ENCODE peak calls at places on chromosome 2, in nine cellular contexts. D is mammary epithelial cell, B is H9, A is K562, C is neuronal stem cell, S is DND-41, N is fibroblast of lung, M is Karpas-422, T is GM23248. U is an unnamed sample. For H3K4me1, the result is how much of the 10 kb centered on the place peaks cover.

GRCh38 chr2:239275871-239276812 is 124.7 kb downstream of the HDAC4 start:
- DNase-seq in S (no peak), T (peak), B (peak), C (no peak), N (peak), D (no peak), M (no peak), A (peak), U (no peak)

GRCh38 chr2:2271471-2271941 is 59.6 kb downstream of the MYT1L start:
- DNase-seq in C (no peak), B (no peak), N (peak), S (no peak), A (no peak), M (no peak), T (peak), D (no peak), U (no peak)

GRCh38 chr2:220473611-220474010 is 846.2 kb downstream of the SLC4A3 start:
- DNase-seq in N (peak), B (no peak), C (no peak), S (no peak), T (peak), A (no peak), M (no peak), D (no peak), U (no peak)

GRCh38 chr2:145751634-145752033 is 1231.7 kb upstream of the ZEB2 start:
- DNase-seq in T (peak), D (no peak), A (peak), C (no peak), S (no peak), B (no peak), M (peak), N (peak), U (no peak)

GRCh38 chr2:233399306-233400225 is 45.3 kb downstream of the DGKD start:
- DNase-seq in B (peak), A (no peak), M (no peak), S (peak), D (no peak), T (no peak), N (no peak), C (no peak), U (no peak)

GRCh38 chr2:241507430-241508239 is 749 bp downstream of the STK25 start:
- DNase-seq in B (peak), D (peak), S (no peak), A (peak), T (peak), M (peak), C (peak), N (peak), U (peak)

GRCh38 chr2:217090024-217090473 is 230.2 kb upstream of the TNP1 start:
- DNase-seq in S (peak), A (peak), T (peak), M (peak), C (no peak), D (no peak), B (no peak), N (peak), U (peak)

GRCh38 chr2:141417246-141417797 is 713.5 kb downstream of the LRP1B start:
- DNase-seq in C (no peak), D (no peak), T (no peak), M (no peak), N (no peak), S (no peak), B (no peak), A (no peak), U (peak)

GRCh38 chr2:217890445-217890844 is 112.3 kb downstream of the TNS1 start:
- DNase-seq in T (peak), A (peak), M (no peak), D (no peak), B (no peak), S (no peak), N (peak), C (no peak), U (no peak)

DNA sequence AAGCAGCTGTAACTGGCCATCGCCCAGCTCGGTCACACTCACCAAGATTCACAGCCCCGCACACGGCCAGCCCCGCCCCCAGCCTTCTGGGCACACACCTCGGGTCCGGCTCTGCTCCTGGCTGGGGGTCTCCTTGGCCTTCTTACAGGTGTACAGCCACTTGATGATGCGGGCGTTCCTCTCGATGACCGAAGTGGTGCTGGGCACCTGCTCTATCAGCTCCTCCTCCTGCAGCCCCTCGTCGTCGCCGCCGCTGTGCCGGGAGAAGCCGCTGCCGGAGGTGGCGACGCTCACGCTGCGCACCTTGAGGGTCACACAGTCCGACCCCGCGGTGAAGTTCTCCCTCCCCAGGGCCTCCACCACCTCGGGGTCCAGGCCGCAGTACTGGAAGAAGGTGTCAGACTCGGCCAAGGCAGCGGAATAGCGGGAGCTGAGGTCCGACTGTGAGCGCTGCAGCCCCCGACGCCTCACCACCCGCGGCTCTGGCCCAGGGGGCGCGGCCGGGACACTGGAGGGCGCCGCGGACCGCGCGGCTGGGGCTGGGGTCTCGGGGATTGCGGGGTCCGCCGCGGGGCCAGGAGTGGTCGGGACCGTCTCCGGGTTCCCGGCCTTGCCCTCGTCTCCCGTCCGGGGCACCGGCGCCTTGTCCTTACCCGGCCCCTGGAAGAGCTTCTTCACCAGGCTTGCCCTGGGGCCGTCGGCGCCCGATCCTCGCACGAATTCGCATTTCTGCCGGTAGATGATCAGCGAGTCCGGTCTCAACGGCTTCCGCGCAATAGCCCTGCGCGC is 769 bp downstream of the FAM110C start:
- DNase-seq in A (no peak), M (no peak), S (no peak), D (peak), C (no peak), T (no peak), N (no peak), B (peak), U (no peak)
- H3K9ac ChIP-seq in A (no peak), M (no peak), S (no peak), D (peak), C (no peak), T (no peak), N (no peak), B (peak), U (no peak)

DNA sequence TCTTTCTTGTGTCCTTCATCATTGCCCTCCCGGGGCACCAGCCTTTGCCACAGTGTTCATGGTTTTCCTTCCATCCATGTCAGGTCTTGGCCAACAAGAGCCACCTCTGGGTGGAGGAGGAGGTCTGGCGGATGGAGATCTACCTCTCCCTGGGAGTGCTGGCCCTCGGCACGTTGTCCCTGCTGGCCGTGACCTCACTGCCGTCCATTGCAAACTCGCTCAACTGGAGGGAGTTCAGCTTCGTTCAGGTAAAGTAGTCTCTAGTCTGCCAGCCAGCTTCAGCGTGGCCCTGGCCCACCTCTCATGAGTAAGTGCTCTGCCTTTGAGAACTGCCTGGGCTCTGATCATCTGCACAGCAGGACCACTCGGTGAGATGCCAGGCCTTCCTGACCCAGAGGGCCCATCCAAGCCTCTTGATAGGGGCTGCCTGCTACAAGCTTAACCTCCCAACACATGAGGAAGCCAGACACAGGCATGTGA is 31.0 kb downstream of the STEAP3 start:
- DNase-seq in S (no peak), D (no peak), N (no peak), M (no peak), B (peak), T (no peak), C (no peak), A (no peak), U (no peak)
- H3K4me1 ChIP-seq in S (under half), D (half or more), N (under half), M (under half), B (under half), T (half or more), C (under half), A (under half), U (under half)

GRCh38 chr2:27208486-27209050 is 3.3 kb upstream of the ATRAID start:
- DNase-seq in M (no peak), A (no peak), S (no peak), C (peak), D (no peak), B (no peak), T (no peak), N (no peak), U (no peak)
- H3K9ac ChIP-seq in M (no peak), A (no peak), S (no peak), C (no peak), D (no peak), B (no peak), T (no peak), N (no peak), U (no peak)

DNA sequence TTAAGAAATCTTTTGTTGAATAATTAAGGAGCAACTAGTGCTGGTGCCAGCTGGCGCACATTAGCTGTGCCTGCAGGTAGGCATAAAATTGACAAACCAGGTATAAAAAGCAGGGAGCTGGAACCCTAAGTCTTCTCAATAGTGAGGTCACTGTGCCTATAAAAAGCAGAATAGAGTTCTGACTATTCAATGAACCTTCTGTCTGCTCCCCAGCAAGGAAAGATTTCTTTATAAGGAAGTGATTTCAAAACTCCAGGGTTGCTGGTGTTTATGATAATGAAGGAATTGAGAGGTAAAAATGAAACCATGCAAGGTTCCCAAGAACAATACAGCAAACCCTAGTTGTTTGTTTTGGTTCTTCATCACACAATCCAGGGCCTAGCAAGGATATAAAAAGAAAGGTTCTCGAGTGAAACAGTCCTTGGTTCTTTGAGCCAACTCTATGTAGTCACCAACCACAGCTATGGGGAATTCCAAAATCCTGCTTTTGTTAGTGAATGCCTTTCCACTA is 76.1 kb downstream of the THADA start:
- DNase-seq in A (no peak), T (peak), M (no peak), S (no peak), C (no peak), D (peak), B (no peak), N (peak), U (no peak)
- H3K4me1 ChIP-seq in A (under half), T (under half), M (under half), S (under half), C (under half), D (under half), B (under half), N (under half), U (under half)

GRCh38 chr2:50066858-50067257 is 912.5 kb upstream of the FSHR start:
- DNase-seq in B (no peak), M (no peak), A (no peak), N (no peak), C (no peak), T (no peak), D (no peak), S (no peak), U (no peak)
- H3K9ac ChIP-seq in B (no peak), M (no peak), A (no peak), N (no peak), C (no peak), T (no peak), D (no peak), S (no peak), U (no peak)

DNA sequence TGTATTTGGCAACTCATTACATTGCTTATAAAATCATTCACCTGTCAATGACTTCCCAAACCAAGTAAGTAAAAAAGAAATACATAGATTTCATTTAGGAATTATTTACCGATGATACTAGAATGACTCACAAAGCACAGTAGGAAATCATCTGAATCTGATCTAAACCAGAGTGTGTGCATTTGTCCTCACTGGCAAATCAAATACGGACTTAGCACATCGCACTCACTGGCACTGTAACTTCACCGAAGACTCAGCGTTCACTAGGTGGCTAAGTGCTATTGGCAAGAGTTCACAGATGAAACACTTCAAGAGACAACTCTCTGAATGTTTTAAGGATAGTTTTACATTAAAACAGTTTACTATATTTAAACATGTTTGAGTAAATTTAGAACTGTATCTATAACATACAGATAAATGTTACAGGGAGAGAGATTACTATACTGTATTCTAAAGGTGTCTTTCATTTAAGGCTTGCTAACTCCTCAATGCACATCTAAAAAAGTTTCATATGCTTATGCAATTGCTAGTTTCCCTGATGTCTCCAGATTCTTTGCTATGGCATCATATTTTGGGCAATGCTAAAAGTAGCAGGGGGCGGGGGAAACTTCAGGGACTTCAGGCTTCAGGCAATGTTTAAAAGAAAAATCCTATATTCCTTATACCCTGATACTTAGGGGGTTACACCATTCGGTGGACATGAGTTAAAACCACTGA is 48.8 kb downstream of the STK39 start:
- DNase-seq in M (no peak), A (no peak), C (no peak), B (no peak), N (peak), D (peak), T (peak), S (no peak), U (no peak)
- H3K4me1 ChIP-seq in M (under half), A (under half), C (under half), B (under half), N (under half), D (under half), T (under half), S (under half), U (under half)

DNA sequence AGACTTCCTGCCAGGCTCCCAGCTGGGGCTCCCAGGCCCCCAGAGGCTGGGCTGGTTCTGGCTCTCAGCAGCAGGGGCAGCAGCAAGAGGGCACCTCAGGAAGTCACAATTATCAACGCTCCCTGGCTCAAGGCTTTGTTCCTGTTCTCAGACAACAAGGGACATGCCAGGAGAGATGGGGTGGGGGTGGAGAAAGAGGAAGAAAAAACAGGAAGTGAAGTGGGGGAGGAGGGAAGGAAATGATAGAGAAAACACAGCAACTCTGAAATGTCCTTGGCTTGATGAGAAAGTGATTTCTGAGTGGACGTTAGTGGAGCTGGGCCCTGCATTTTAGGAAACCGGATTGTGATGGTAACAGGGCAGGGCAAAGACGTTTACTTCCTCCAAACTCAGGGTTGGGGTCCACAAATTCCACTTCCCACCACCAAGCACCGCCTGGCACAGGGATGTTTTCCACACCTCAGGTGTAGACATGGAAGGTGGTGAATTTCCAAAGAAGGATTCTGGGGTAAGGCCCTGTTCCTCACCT is 40.4 kb downstream of the CYRIA start:
- DNase-seq in D (no peak), B (no peak), N (no peak), S (peak), M (peak), T (no peak), A (peak), C (no peak), U (no peak)
- H3K9ac ChIP-seq in D (no peak), B (no peak), N (no peak), S (no peak), M (peak), T (no peak), A (peak), C (no peak), U (no peak)

U was measured in MM.1S.